ENCODE peak calls at places on chromosomes 7 and 10, in six cellular contexts. One of them, this sample, is unnamed.

GRCh38 chr10:124532106-124532641 is 70.6 kb downstream of the LHPP start:
- DNase-seq in cardiac fibroblast: peak; percentile 13
- DNase-seq in cardiac muscle cell: no peak
- DNase-seq in upper lobe of right lung: no peak
- DNase-seq in PC-3: peak; percentile 64
- DNase-seq in neural crest cell: no peak
- DNase-seq in this sample: no peak

GRCh38 chr7:36967387-36967786 is 243.1 kb upstream of the AOAH start:
- DNase-seq in cardiac fibroblast: peak; percentile 75
- DNase-seq in cardiac muscle cell: peak; percentile 82
- DNase-seq in upper lobe of right lung: no peak
- DNase-seq in PC-3: peak; percentile 70
- DNase-seq in neural crest cell: peak; percentile 49
- DNase-seq in this sample: no peak

GRCh38 chr10:102869290-102870198 is at the start of gene AS3MT:
- DNase-seq in cardiac fibroblast: no peak
- DNase-seq in cardiac muscle cell: peak; percentile 25
- DNase-seq in upper lobe of right lung: peak; percentile 73
- DNase-seq in PC-3: peak; percentile 23
- DNase-seq in neural crest cell: peak; percentile 75
- DNase-seq in this sample: no peak

GRCh38 chr7:66167773-66168367 is 37.3 kb upstream of the TPST1 start:
- DNase-seq in cardiac fibroblast: peak; percentile 91
- DNase-seq in cardiac muscle cell: peak; percentile 84
- DNase-seq in upper lobe of right lung: no peak
- DNase-seq in PC-3: peak; percentile 84
- DNase-seq in neural crest cell: no peak
- DNase-seq in this sample: no peak

GRCh38 chr10:7218974-7219373 is 191.9 kb downstream of the SFMBT2 start:
- DNase-seq in cardiac fibroblast: no peak
- DNase-seq in cardiac muscle cell: peak; percentile 6
- DNase-seq in upper lobe of right lung: no peak
- DNase-seq in PC-3: peak; percentile 6
- DNase-seq in neural crest cell: no peak
- DNase-seq in this sample: no peak

GRCh38 chr7:139180700-139181311 is 50.2 kb upstream of the UBN2 start:
- DNase-seq in cardiac fibroblast: peak; percentile 38
- DNase-seq in cardiac muscle cell: peak; percentile 11
- DNase-seq in upper lobe of right lung: no peak
- DNase-seq in PC-3: peak; percentile 74
- DNase-seq in neural crest cell: no peak
- DNase-seq in this sample: no peak

GRCh38 chr10:92146781-92147180 is 144.1 kb downstream of the CPEB3 start:
- DNase-seq in cardiac fibroblast: no peak
- DNase-seq in cardiac muscle cell: no peak
- DNase-seq in upper lobe of right lung: no peak
- DNase-seq in PC-3: no peak
- DNase-seq in neural crest cell: no peak
- DNase-seq in this sample: no peak

GRCh38 chr10:5466451-5466996 is 32.8 kb downstream of the CALML5 start:
- DNase-seq in cardiac fibroblast: no peak
- DNase-seq in cardiac muscle cell: peak; percentile 87
- DNase-seq in upper lobe of right lung: peak; percentile 84
- DNase-seq in PC-3: peak; percentile 73
- DNase-seq in neural crest cell: no peak
- DNase-seq in this sample: no peak

GRCh38 chr7:127409629-127410028 is 17.1 kb upstream of the ZNF800 start:
- DNase-seq in cardiac fibroblast: no peak
- DNase-seq in cardiac muscle cell: peak; percentile 21
- DNase-seq in upper lobe of right lung: no peak
- DNase-seq in PC-3: no peak
- DNase-seq in neural crest cell: no peak
- DNase-seq in this sample: no peak

GRCh38 chr7:109549461-109549860 is 979.8 kb downstream of the DNAJB9 start:
- DNase-seq in cardiac fibroblast: no peak
- DNase-seq in cardiac muscle cell: peak; percentile 3
- DNase-seq in upper lobe of right lung: no peak
- DNase-seq in PC-3: no peak
- DNase-seq in neural crest cell: no peak
- DNase-seq in this sample: no peak

GRCh38 chr7:112266141-112266540 is 59.6 kb downstream of the ZNF277 start:
- DNase-seq in cardiac fibroblast: no peak
- DNase-seq in cardiac muscle cell: no peak
- DNase-seq in upper lobe of right lung: no peak
- DNase-seq in PC-3: no peak
- DNase-seq in neural crest cell: no peak
- DNase-seq in this sample: no peak

GRCh38 chr10:72598769-72599701 is 26.8 kb downstream of the MICU1 start:
- DNase-seq in cardiac fibroblast: no peak
- DNase-seq in cardiac muscle cell: no peak
- DNase-seq in upper lobe of right lung: no peak
- DNase-seq in PC-3: no peak
- DNase-seq in neural crest cell: no peak
- DNase-seq in this sample: no peak

GRCh38 chr7:135801045-135801693 is 52.6 kb upstream of the FAM180A start:
- DNase-seq in cardiac fibroblast: peak; percentile 84
- DNase-seq in cardiac muscle cell: peak; percentile 82
- DNase-seq in upper lobe of right lung: no peak
- DNase-seq in PC-3: peak; percentile 80
- DNase-seq in neural crest cell: peak; percentile 36
- DNase-seq in this sample: no peak

GRCh38 chr7:150450491-150450992 is at the start of gene GIMAP8:
- DNase-seq in cardiac fibroblast: no peak
- DNase-seq in cardiac muscle cell: peak; percentile 4
- DNase-seq in upper lobe of right lung: peak; percentile 81
- DNase-seq in PC-3: no peak
- DNase-seq in neural crest cell: no peak
- DNase-seq in this sample: peak; percentile 65

GRCh38 chr10:91219371-91220193 is 881 bp upstream of the PCGF5 start:
- DNase-seq in cardiac fibroblast: peak; percentile 12
- DNase-seq in cardiac muscle cell: no peak
- DNase-seq in upper lobe of right lung: no peak
- DNase-seq in PC-3: no peak
- DNase-seq in neural crest cell: no peak
- DNase-seq in this sample: no peak

GRCh38 chr7:5287802-5288201 is 5.1 kb downstream of the SLC29A4 start:
- DNase-seq in cardiac fibroblast: no peak
- DNase-seq in cardiac muscle cell: no peak
- DNase-seq in upper lobe of right lung: no peak
- DNase-seq in PC-3: no peak
- DNase-seq in neural crest cell: no peak
- DNase-seq in this sample: no peak

GRCh38 chr7:5286933-5287332 is 4.2 kb downstream of the SLC29A4 start:
- DNase-seq in cardiac fibroblast: no peak
- DNase-seq in cardiac muscle cell: no peak
- DNase-seq in upper lobe of right lung: no peak
- DNase-seq in PC-3: no peak
- DNase-seq in neural crest cell: no peak
- DNase-seq in this sample: no peak

GRCh38 chr7:5283421-5284303 is 919 bp downstream of the SLC29A4 start:
- DNase-seq in cardiac fibroblast: no peak
- DNase-seq in cardiac muscle cell: peak; percentile 21
- DNase-seq in upper lobe of right lung: no peak
- DNase-seq in PC-3: no peak
- DNase-seq in neural crest cell: peak; percentile 28
- DNase-seq in this sample: no peak

GRCh38 chr7:5282464-5283316 is at the start of gene SLC29A4:
- DNase-seq in cardiac fibroblast: no peak
- DNase-seq in cardiac muscle cell: peak; percentile 62
- DNase-seq in upper lobe of right lung: peak; percentile 77
- DNase-seq in PC-3: peak; percentile 19
- DNase-seq in neural crest cell: peak; percentile 46
- DNase-seq in this sample: no peak

DNA sequence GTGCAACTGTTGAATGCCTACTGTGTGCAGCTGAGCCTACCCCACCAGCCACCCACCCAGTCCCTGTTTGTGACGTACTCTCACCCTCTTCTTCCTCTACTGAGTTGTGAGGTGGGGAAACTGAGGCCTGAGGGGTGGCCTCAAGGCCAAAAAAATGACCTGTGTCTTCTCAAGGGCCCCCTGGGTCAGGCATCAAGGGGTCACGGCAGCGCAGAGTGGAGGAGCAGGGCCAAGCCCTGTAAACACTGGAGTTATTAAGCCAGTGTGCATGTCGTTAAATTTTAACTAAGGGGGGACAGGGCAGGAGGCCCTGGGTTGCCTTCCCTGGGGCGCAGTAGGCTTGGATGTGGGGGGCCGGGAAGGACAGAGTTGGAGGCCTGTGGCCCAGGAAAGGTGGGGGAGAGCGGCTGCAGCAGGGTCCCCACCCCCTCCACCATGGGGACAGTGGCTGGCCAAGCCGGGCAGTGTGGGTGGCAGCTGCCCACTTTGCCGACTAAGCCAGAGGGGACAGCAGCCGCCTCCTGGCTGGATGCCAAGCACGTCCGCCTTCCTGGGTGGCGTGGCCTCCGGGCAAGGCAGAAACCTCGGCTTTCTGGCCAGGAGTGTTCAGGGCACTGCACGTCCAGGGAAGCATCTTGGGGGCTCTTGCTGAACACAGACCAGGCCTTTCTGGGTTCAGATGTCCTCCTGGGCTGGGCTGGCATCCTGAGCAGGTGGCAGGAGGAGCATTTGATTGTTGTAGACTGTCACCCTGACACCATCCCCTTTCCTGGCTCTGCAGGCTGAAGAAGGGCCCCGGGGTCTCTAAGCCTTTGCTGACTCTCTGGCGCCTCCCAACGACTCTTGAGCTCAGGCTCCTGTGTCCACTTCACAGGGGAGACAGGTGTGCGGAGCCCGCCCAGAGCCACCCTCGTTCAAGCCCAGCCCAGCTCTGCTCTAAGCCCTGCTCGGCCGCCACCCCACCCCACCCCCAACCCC is 1.9 kb downstream of the SLC29A4 start:
- DNase-seq in cardiac fibroblast: peak; percentile 15
- DNase-seq in cardiac muscle cell: peak; percentile 23
- DNase-seq in upper lobe of right lung: peak; percentile 77
- DNase-seq in PC-3: peak; percentile 29
- DNase-seq in neural crest cell: peak; percentile 51
- DNase-seq in this sample: no peak
- TF ChIP-seq CTCF in cardiac fibroblast: peak; percentile 30
- TF ChIP-seq CTCF in cardiac muscle cell: peak; percentile 43
- TF ChIP-seq CTCF in upper lobe of right lung: peak; percentile 6
- TF ChIP-seq CTCF in PC-3: peak; percentile 31
- TF ChIP-seq CTCF in neural crest cell: peak; percentile 57
- TF ChIP-seq CTCF in this sample: peak; percentile 15

GRCh38 chr7:18960735-18961134 is 156.7 kb downstream of the TWIST1 start:
- DNase-seq in cardiac fibroblast: no peak
- DNase-seq in cardiac muscle cell: no peak
- DNase-seq in upper lobe of right lung: no peak
- DNase-seq in PC-3: no peak
- DNase-seq in neural crest cell: no peak
- DNase-seq in this sample: no peak

GRCh38 chr7:18961997-18962396 is 155.4 kb downstream of the TWIST1 start:
- DNase-seq in cardiac fibroblast: peak; percentile 52
- DNase-seq in cardiac muscle cell: peak; percentile 42
- DNase-seq in upper lobe of right lung: no peak
- DNase-seq in PC-3: peak; percentile 87
- DNase-seq in neural crest cell: no peak
- DNase-seq in this sample: no peak

GRCh38 chr7:18952846-18953245 is 164.6 kb downstream of the TWIST1 start:
- DNase-seq in cardiac fibroblast: no peak
- DNase-seq in cardiac muscle cell: no peak
- DNase-seq in upper lobe of right lung: no peak
- DNase-seq in PC-3: no peak
- DNase-seq in neural crest cell: no peak
- DNase-seq in this sample: no peak

DNA sequence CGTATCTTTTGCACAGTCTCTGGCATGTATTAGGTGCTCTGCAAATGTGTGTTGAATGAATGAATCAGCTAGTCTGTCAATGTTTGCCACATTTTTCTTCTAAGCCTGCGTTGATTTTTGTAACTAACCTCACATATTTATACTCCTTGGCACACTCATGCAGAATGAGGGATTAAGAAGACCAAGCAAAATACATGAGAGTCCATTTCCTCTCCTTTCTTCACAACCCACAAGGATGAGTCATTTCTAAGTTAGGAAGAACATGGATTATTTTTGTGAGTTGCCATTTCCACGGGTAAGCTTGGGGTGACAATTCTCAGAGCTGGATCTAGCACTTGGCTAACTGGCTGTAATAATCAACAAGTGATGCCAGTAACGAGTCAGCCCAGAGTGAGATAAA is 158.8 kb downstream of the TWIST1 start:
- DNase-seq in cardiac fibroblast: peak; percentile 69
- DNase-seq in cardiac muscle cell: peak; percentile 35
- DNase-seq in upper lobe of right lung: no peak
- DNase-seq in PC-3: peak; percentile 67
- DNase-seq in neural crest cell: no peak
- DNase-seq in this sample: no peak
- TF ChIP-seq CTCF in cardiac fibroblast: no peak
- TF ChIP-seq CTCF in cardiac muscle cell: no peak
- TF ChIP-seq CTCF in upper lobe of right lung: no peak
- TF ChIP-seq CTCF in PC-3: no peak
- TF ChIP-seq CTCF in neural crest cell: no peak
- TF ChIP-seq CTCF in this sample: no peak

GRCh38 chr10:4170181-4170580 is 385.2 kb upstream of the KLF6 start:
- DNase-seq in cardiac fibroblast: no peak
- DNase-seq in cardiac muscle cell: no peak
- DNase-seq in upper lobe of right lung: no peak
- DNase-seq in PC-3: no peak
- DNase-seq in neural crest cell: no peak
- DNase-seq in this sample: no peak

GRCh38 chr10:4170633-4171314 is 385.8 kb upstream of the KLF6 start:
- DNase-seq in cardiac fibroblast: no peak
- DNase-seq in cardiac muscle cell: no peak
- DNase-seq in upper lobe of right lung: no peak
- DNase-seq in PC-3: no peak
- DNase-seq in neural crest cell: no peak
- DNase-seq in this sample: no peak

GRCh38 chr10:4177826-4178225 is 392.8 kb upstream of the KLF6 start:
- DNase-seq in cardiac fibroblast: no peak
- DNase-seq in cardiac muscle cell: no peak
- DNase-seq in upper lobe of right lung: no peak
- DNase-seq in PC-3: no peak
- DNase-seq in neural crest cell: no peak
- DNase-seq in this sample: no peak

GRCh38 chr10:4176500-4177281 is 391.7 kb upstream of the KLF6 start:
- DNase-seq in cardiac fibroblast: no peak
- DNase-seq in cardiac muscle cell: no peak
- DNase-seq in upper lobe of right lung: no peak
- DNase-seq in PC-3: no peak
- DNase-seq in neural crest cell: no peak
- DNase-seq in this sample: no peak

DNA sequence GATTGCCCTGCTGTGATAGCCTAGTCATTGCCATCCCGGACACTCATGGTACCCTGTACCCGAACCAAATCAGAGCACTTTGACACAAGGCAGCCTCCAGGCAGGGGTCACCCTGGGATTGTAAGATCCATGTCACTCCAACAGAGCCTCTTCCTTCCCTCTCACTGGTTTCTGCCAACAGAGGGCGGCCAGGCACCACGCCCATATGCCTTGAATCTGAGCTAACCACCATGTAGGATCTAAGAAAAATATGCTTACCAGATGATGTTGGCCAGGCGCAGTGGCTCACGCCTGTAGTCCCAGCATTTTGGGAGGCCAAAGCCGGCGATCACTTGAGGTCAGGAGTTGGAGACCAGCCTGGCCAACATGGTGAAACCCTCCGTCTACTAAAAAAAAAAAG is 389.2 kb upstream of the KLF6 start:
- DNase-seq in cardiac fibroblast: peak; percentile 8
- DNase-seq in cardiac muscle cell: no peak
- DNase-seq in upper lobe of right lung: no peak
- DNase-seq in PC-3: peak; percentile 23
- DNase-seq in neural crest cell: no peak
- DNase-seq in this sample: no peak
- TF ChIP-seq CTCF in cardiac fibroblast: no peak
- TF ChIP-seq CTCF in cardiac muscle cell: no peak
- TF ChIP-seq CTCF in upper lobe of right lung: no peak
- TF ChIP-seq CTCF in PC-3: peak; percentile 40
- TF ChIP-seq CTCF in neural crest cell: no peak
- TF ChIP-seq CTCF in this sample: no peak

GRCh38 chr7:2452074-2452507 is 24.1 kb downstream of the GRIFIN start:
- DNase-seq in cardiac fibroblast: no peak
- DNase-seq in cardiac muscle cell: peak; percentile 11
- DNase-seq in upper lobe of right lung: peak; percentile 65
- DNase-seq in PC-3: no peak
- DNase-seq in neural crest cell: no peak
- DNase-seq in this sample: peak; percentile 44
- TF ChIP-seq CTCF in cardiac fibroblast: no peak
- TF ChIP-seq CTCF in cardiac muscle cell: no peak
- TF ChIP-seq CTCF in upper lobe of right lung: no peak
- TF ChIP-seq CTCF in PC-3: no peak
- TF ChIP-seq CTCF in neural crest cell: no peak
- TF ChIP-seq CTCF in this sample: no peak